ENCODE peak calls at places on chromosomes 13 and 19, in six cellular contexts. O is OCI-LY7, R is AG09309, W is endothelial cell of umbilical vein, Q is esophagus squamous epithelium, T is neural progenitor cell. J is an unnamed sample.

GRCh38 chr19:49442793-49443365 is 1.6 kb upstream of the SLC17A7 start:
- DNase-seq in O (peak), R (no peak), W (peak), Q (peak), T (peak), J (peak)

GRCh38 chr19:8678244-8678807 is 20.3 kb downstream of the ACTL9 start:
- DNase-seq in O (no peak), R (no peak), W (no peak), Q (no peak), T (no peak), J (no peak)

GRCh38 chr19:39941615-39942507 is 7.4 kb upstream of the FCGBP start:
- DNase-seq in O (peak), R (no peak), W (peak), Q (no peak), T (peak), J (no peak)

GRCh38 chr19:42311612-42312160 is 1.4 kb upstream of the TMEM145 start:
- DNase-seq in O (no peak), R (no peak), W (no peak), Q (no peak), T (peak), J (no peak)

GRCh38 chr19:287381-287871 is 3.8 kb downstream of the PLPP2 start:
- DNase-seq in O (no peak), R (no peak), W (no peak), Q (no peak), T (no peak), J (no peak)

GRCh38 chr19:10921909-10922637 is 6.4 kb downstream of the YIPF2 start:
- DNase-seq in O (no peak), R (no peak), W (no peak), Q (no peak), T (no peak), J (no peak)

GRCh38 chr13:110506859-110507566 is 54.5 kb downstream of the RAB20 start:
- DNase-seq in O (no peak), R (no peak), W (peak), Q (no peak), T (no peak), J (peak)

GRCh38 chr13:105465251-105465650 is 1070.2 kb downstream of the EFNB2 start:
- DNase-seq in O (no peak), R (no peak), W (no peak), Q (no peak), T (no peak), J (no peak)

GRCh38 chr19:9970481-9970880 is 34.2 kb upstream of the OLFM2 start:
- DNase-seq in O (no peak), R (no peak), W (no peak), Q (no peak), T (no peak), J (no peak)

GRCh38 chr13:45705145-45705695 is 3.1 kb downstream of the CBY2 start:
- DNase-seq in O (no peak), R (no peak), W (no peak), Q (no peak), T (peak), J (no peak)

GRCh38 chr13:35855531-35856019 is 275.6 kb downstream of the DCLK1 start:
- DNase-seq in O (no peak), R (no peak), W (no peak), Q (no peak), T (peak), J (no peak)

GRCh38 chr19:5354403-5354802 is 13.8 kb upstream of the PTPRS start:
- DNase-seq in O (no peak), R (no peak), W (no peak), Q (no peak), T (peak), J (no peak)

GRCh38 chr19:10899171-10899653 is 27.9 kb downstream of the CARM1 start:
- DNase-seq in O (no peak), R (no peak), W (no peak), Q (no peak), T (no peak), J (no peak)

GRCh38 chr13:59086147-59086546 is 1077.6 kb downstream of the DIAPH3 start:
- DNase-seq in O (no peak), R (no peak), W (peak), Q (no peak), T (no peak), J (no peak)

GRCh38 chr13:86355301-86355700 is 556.1 kb upstream of the SLITRK6 start:
- DNase-seq in O (no peak), R (no peak), W (no peak), Q (no peak), T (no peak), J (no peak)

GRCh38 chr19:6769006-6769637 is 1.9 kb upstream of the SH2D3A start:
- DNase-seq in O (peak), R (no peak), W (no peak), Q (no peak), T (peak), J (no peak)

GRCh38 chr13:75175575-75175974 is 306.4 kb downstream of the TBC1D4 start:
- DNase-seq in O (no peak), R (no peak), W (peak), Q (no peak), T (no peak), J (no peak)

GRCh38 chr13:75149781-75150180 is 332.2 kb downstream of the TBC1D4 start:
- DNase-seq in O (no peak), R (no peak), W (no peak), Q (no peak), T (no peak), J (no peak)

DNA sequence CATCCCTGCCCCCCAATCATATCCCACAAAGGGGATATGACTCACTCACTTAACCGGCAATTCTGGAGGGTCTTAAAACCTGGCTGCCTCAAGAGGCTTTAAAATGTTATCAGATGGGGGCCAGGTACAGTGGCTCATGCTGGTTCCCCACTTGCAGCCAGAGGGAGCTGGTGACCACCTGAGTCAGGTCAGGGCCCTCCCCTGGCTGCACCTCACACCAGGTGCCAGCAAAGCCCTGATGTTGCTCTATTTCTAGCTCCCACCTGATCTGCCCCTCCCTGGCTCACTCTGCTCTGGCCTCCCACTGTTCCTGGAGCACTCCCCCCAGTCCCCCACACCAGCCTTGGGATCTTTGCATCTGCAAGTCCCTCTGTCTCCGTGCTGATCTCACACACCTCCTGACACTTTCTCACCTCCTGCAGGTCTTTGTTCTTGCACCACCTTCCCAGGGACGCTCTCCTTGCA is 14.2 kb downstream of the HPN start:
- DNase-seq in O (peak), R (no peak), W (no peak), Q (no peak), T (peak), J (no peak)
- TF ChIP-seq CTCF in O (peak), R (peak), W (no peak), Q (peak), T (peak), J (no peak)

GRCh38 chr13:108795841-108796240 is 166.4 kb downstream of the MYO16 start:
- DNase-seq in O (no peak), R (no peak), W (no peak), Q (no peak), T (no peak), J (no peak)
- TF ChIP-seq CTCF in O (no peak), R (no peak), W (no peak), Q (no peak), T (no peak), J (no peak)

GRCh38 chr19:48333467-48334384 is 8.4 kb downstream of the EMP3 start:
- DNase-seq in O (peak), R (no peak), W (peak), Q (peak), T (peak), J (peak)
- TF ChIP-seq CTCF in O (peak), R (peak), W (peak), Q (peak), T (peak), J (peak)

GRCh38 chr19:1307320-1307719 is 21.6 kb downstream of the EFNA2 start:
- DNase-seq in O (no peak), R (no peak), W (no peak), Q (no peak), T (no peak), J (no peak)
- TF ChIP-seq CTCF in O (no peak), R (no peak), W (no peak), Q (no peak), T (no peak), J (no peak)

GRCh38 chr19:46373573-46374359 is 26.9 kb downstream of the PPP5C start:
- DNase-seq in O (no peak), R (no peak), W (peak), Q (peak), T (peak), J (peak)

GRCh38 chr19:46371371-46371901 is 24.5 kb downstream of the PPP5C start:
- DNase-seq in O (no peak), R (no peak), W (peak), Q (no peak), T (no peak), J (peak)

GRCh38 chr19:46369817-46370216 is 22.9 kb downstream of the PPP5C start:
- DNase-seq in O (no peak), R (no peak), W (no peak), Q (no peak), T (no peak), J (no peak)

GRCh38 chr19:46374526-46375475 is 27.9 kb downstream of the PPP5C start:
- DNase-seq in O (no peak), R (no peak), W (no peak), Q (no peak), T (no peak), J (no peak)

GRCh38 chr19:46372901-46373572 is 26.1 kb downstream of the PPP5C start:
- DNase-seq in O (no peak), R (no peak), W (peak), Q (no peak), T (peak), J (peak)
- TF ChIP-seq CTCF in O (peak), R (peak), W (peak), Q (no peak), T (peak), J (peak)

DNA sequence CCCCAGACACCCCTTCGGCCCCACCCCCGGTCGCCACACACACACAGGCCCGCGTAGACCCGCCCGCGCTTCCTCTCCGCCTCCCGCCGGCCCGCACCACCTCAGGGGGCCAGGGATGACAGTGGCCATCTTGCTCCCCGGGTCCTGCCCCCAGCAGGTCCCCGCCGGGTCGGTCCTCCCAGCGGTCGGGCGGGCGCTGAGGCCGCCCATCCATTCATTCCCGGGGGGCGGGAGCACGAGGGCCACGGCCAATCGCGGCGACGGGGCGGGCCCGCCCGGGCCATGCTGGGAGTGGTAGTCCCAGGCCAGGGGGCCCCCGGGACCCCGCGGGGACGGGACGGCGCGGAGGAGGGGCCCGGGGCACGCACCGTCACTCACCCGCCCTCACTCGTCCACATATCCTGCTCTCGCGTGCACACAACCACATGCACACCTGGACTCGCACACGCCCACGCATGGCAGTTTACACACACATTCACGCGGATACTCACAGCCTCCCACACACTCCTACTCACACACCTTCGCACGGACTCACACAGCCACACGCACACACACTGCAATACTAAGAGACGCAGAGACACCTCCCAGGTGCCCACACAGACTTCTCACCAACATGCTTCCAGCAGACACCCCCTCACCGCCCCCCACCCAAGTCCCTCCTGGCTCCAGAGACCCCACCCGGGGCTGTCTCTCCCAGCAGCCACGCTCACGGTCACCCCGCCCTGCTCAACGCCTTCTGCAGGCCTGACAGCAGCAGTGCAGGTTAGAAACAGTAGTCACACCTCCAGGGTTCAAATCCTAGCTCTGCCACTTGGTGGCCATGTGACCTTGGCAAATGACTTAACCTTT is at the start of gene DPF1:
- DNase-seq in O (peak), R (no peak), W (peak), Q (no peak), T (peak), J (no peak)
- TF ChIP-seq CTCF in O (peak), R (no peak), W (no peak), Q (no peak), T (peak), J (no peak)

DNA sequence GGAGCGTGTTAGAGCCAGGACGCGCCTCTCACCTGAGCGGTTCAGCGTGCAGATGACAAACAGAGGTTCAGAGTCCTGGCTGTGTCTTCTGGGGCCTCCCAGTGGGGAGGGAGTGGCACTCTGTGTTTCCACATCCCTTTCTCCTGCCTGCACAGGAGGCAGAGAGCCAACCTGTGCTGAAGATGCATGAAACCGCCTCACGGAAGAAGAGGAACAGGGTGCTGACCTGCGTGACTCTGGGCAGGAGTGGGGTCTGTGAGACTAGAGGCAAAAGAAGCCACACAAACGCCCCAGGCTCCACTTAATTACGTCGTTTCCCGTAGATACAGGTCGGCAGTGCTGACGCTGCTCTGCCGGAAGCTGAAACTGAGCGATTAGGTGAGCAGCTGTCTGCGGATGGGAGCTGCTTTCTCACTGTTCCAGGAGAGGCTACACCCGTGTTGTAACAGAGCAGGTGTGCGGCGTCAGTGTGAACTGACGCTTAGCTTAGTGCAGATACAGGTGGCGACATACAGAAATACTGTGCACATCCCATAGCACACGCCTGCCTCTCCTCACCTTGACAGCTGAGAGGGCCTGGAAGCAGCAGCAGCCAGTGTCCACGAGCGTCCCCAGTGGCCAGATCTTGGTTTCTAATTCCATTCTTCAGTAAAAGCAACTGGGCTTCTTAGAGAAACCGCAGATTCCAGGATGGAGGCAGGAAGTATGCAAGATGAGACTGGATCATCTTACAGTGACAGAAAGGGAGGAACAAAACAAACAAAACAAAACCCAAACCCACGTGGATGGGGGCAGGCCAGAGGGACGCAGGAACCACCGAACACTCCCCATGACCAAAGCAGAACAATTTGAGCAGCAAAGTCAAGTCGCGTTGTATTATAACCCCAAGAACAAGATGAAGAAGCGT is 37.7 kb upstream of the MCF2L start:
- DNase-seq in O (no peak), R (peak), W (peak), Q (no peak), T (peak), J (no peak)
- TF ChIP-seq CTCF in O (peak), R (peak), W (peak), Q (peak), T (peak), J (peak)

GRCh38 chr19:29086182-29086581 is 126.8 kb downstream of the UQCRFS1 start:
- DNase-seq in O (no peak), R (no peak), W (no peak), Q (no peak), T (no peak), J (no peak)

GRCh38 chr19:29083863-29084262 is 129.1 kb downstream of the UQCRFS1 start:
- DNase-seq in O (no peak), R (no peak), W (no peak), Q (no peak), T (no peak), J (no peak)

GRCh38 chr19:29085630-29086029 is 127.3 kb downstream of the UQCRFS1 start:
- DNase-seq in O (no peak), R (no peak), W (no peak), Q (no peak), T (no peak), J (no peak)

GRCh38 chr19:29086646-29087045 is 126.3 kb downstream of the UQCRFS1 start:
- DNase-seq in O (no peak), R (no peak), W (no peak), Q (no peak), T (no peak), J (no peak)

DNA sequence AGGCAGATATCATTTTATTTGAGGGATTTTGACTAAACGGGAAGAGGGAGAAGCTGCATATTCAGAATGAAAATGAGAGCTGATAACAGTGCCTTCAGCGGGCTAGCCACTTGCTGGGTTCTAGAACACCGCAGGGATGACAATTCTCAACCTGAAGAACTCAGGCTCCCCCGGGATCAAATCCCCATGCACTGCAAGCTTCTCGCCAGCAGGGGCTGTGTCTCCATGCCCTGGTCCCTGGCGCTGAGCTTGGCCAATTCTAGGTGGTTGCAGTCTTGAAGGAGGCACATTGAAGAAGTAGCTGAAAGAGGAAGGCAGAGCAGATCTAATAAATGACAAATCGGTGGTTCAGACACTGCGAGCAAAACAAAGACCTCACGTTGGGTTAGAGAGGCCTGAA is 128.7 kb downstream of the UQCRFS1 start:
- DNase-seq in O (peak), R (peak), W (no peak), Q (no peak), T (peak), J (no peak)
- TF ChIP-seq CTCF in O (peak), R (peak), W (no peak), Q (no peak), T (peak), J (no peak)

GRCh38 chr13:28655566-28655965 is 3.4 kb upstream of the POMP start:
- DNase-seq in O (no peak), R (peak), W (no peak), Q (no peak), T (no peak), J (no peak)

GRCh38 chr13:28658539-28658795 is 463 bp upstream of the POMP start:
- DNase-seq in O (no peak), R (no peak), W (no peak), Q (no peak), T (no peak), J (no peak)

GRCh38 chr13:28658796-28659610 is at the start of gene POMP:
- DNase-seq in O (peak), R (peak), W (peak), Q (peak), T (peak), J (peak)

GRCh38 chr13:28659611-28659970 is 661 bp downstream of the POMP start:
- DNase-seq in O (no peak), R (no peak), W (peak), Q (no peak), T (no peak), J (no peak)

DNA sequence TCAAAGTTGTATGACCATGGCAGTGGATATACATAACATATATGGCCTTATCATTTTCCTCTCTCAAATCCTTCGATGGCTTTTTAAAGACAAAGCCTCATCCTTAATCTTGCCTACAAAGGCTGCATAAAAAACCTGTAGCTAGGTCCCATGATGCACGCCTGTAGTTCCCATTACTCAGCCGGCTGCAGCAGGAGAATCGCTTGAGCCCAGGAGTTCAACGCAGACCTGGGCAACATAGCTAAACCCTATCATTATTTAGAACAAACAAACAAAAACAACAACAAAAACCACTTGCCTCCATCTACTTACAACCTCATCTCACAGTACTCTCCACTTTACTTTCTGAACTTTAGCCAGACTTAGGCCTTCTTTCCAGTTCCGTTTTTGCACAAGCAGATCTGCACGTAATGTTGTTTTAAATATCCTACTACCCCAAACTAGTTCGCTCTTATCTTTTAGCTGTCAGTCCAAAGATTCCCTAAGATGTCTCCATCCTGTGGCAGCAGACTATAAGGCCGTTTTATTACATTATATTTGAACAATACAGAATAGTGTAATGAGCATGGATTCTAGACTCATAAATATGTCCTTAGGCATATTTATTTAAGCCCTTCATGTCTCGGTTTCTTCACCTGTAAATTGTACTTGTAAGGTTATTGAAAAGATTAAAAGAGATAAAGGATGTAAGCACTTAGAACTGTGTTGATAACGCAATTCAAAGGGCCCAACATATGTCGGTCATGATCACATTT is 969 bp upstream of the POMP start:
- DNase-seq in O (peak), R (no peak), W (peak), Q (no peak), T (peak), J (no peak)
- TF ChIP-seq CTCF in O (peak), R (peak), W (no peak), Q (no peak), T (no peak), J (no peak)

DNA sequence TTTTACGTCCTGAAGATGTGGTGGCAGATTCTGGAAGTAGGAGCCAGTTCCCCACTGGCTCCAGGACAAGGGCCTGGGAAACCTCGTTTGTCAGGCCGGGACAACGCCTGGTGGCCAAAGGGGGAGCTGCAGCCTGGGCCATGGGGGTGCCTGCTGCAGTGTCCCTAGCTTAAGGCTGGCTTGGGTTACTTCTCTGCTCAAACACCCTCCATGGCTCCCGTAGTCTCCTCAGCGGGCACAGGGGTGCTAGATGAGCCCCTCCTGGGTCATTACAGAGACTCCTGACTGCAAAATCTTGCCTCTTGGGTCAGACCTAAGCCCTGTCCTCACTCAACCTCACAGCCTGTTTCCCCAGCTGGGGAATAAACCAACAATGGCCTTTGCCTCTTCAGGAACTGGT is 14.7 kb downstream of the CILP2 start:
- DNase-seq in O (peak), R (no peak), W (no peak), Q (no peak), T (peak), J (no peak)
- TF ChIP-seq CTCF in O (peak), R (peak), W (peak), Q (peak), T (peak), J (peak)

J was measured in ascending aorta.